ENCODE peak calls at places on chromosomes 12 and 14, in six cellular contexts. S is neural crest cell, K is left ventricle myocardium inferior, N is tibial artery, G is bronchial epithelial cell, A is GM12865. B is an unnamed sample.

GRCh38 chr12:107167756-107168155 is 74.4 kb upstream of the CRY1 start:
- DNase-seq in G (no peak), K (no peak), N (no peak), S (no peak), A (no peak), B (no peak)

GRCh38 chr12:45205165-45205825 is 10.6 kb upstream of the ANO6 start:
- DNase-seq in G (no peak), K (no peak), A (peak), N (no peak), S (no peak), B (no peak)

GRCh38 chr14:37565550-37565949 is 29.5 kb downstream of the FOXA1 start:
- DNase-seq in A (no peak), N (no peak), G (no peak), K (no peak), S (no peak), B (no peak)

GRCh38 chr14:20602583-20602982 is 11.4 kb upstream of the RNASE12 start:
- DNase-seq in K (no peak), G (no peak), S (no peak), A (no peak), N (no peak), B (no peak)

GRCh38 chr12:47943492-47944359 is 19.7 kb upstream of the TMEM106C start:
- DNase-seq in A (no peak), G (no peak), S (no peak), N (no peak), K (no peak), B (no peak)

GRCh38 chr14:36988568-36988967 is 183.8 kb downstream of the SLC25A21 start:
- DNase-seq in K (no peak), A (no peak), N (no peak), S (no peak), G (peak), B (peak)

GRCh38 chr12:100399095-100399494 is 42.2 kb downstream of the SLC17A8 start:
- DNase-seq in S (no peak), A (no peak), N (no peak), G (no peak), K (no peak), B (no peak)

GRCh38 chr12:42691991-42692557 is 102.5 kb upstream of the PRICKLE1 start:
- DNase-seq in S (no peak), A (no peak), G (no peak), K (no peak), N (no peak), B (no peak)

GRCh38 chr12:58206876-58207275 is 265.5 kb downstream of the ATP23 start:
- DNase-seq in K (no peak), N (no peak), G (no peak), S (no peak), A (no peak), B (no peak)

GRCh38 chr12:101325590-101325989 is 45.7 kb downstream of the UTP20 start:
- DNase-seq in S (no peak), K (no peak), G (no peak), N (no peak), A (no peak), B (no peak)

GRCh38 chr12:31651893-31652521 is 7.5 kb upstream of the ETFBKMT start:
- DNase-seq in A (no peak), K (no peak), G (no peak), N (no peak), S (no peak), B (no peak)

GRCh38 chr12:39329015-39329414 is 113.9 kb downstream of the KIF21A start:
- DNase-seq in N (no peak), A (no peak), S (no peak), K (no peak), G (peak), B (no peak)

GRCh38 chr12:22658214-22658613 is 33.2 kb downstream of the ETNK1 start:
- DNase-seq in K (no peak), G (peak), A (peak), S (no peak), N (no peak), B (peak)

GRCh38 chr14:76666746-76667145 is 94.5 kb upstream of the VASH1 start:
- DNase-seq in A (no peak), G (no peak), N (no peak), S (no peak), K (no peak), B (no peak)

DNA sequence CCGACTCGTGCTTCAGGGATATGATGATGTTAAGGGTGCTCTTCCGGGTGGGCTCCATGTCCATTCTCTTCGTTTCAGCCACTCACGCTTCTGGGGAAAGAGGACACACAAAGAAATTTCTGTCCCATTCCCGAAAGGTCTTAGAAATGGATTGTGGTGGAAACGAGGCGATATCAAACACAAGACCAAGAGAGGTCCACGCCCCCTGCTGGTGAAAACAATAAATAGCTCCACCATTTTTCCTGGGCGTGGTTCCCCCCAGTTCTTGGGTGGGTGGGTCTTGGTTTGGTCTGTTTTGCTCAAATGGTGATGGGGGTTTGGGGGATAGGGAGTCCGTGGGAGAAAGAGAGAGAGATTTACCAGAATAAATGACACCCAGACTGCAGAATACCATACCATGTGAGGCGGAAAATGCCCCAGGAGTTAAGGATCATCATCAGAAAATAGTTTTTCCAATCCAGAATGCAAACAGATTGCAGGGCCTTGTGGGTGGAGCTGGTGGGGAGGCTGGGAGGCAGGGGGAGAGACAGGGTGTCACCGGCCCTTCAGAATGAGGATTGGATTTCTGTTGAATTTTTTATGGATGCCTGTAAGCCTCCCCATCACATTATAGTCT is 55.6 kb downstream of the SRRM4 start:
- DNase-seq in N (no peak), K (no peak), A (peak), S (peak), G (no peak), B (no peak)
- TF ChIP-seq CTCF in N (peak), K (peak), A (peak), S (peak), G (peak), B (peak)

GRCh38 chr14:104293851-104294627 is 155.7 kb downstream of the KIF26A start:
- DNase-seq in S (no peak), A (no peak), N (peak), G (no peak), K (peak), B (no peak)
- TF ChIP-seq CTCF in S (peak), A (peak), N (no peak), G (no peak), K (no peak), B (peak)

DNA sequence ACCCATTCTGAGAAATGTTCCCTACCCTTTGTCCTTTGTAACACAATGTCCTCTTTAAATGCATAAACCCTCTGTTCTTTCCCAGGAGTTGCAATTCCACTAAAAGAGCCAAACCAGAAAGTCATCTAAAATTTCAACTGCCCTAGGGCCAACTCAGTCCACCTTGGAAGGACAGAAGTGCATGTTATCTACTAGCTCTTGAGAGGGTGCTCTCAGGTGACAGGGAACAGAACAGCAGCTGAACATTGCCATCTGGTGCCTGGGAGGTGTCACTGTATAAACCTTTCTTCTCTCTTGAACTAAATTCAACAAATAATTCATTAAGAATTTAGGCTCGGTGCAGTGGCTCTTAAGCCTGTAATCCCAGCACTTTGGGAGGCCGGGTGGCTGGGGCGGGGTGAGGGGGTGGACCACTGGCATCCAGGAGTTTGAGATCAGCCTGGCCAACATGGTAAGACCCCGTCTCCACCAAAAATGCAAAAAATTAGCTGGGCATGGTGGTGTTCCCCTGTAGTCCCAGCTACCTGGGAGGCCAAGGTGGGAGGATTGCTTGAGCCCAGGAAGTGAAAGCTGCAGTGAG is 10.3 kb upstream of the FERMT2 start:
- DNase-seq in S (no peak), N (peak), G (peak), K (peak), A (peak), B (peak)
- TF ChIP-seq CTCF in S (peak), N (peak), G (peak), K (peak), A (peak), B (peak)

GRCh38 chr12:26971963-26972362 is 33.7 kb downstream of the FGFR1OP2 start:
- DNase-seq in K (no peak), S (no peak), G (no peak), A (peak), N (no peak), B (no peak)
- TF ChIP-seq CTCF in K (no peak), S (no peak), G (no peak), A (no peak), N (no peak), B (no peak)

DNA sequence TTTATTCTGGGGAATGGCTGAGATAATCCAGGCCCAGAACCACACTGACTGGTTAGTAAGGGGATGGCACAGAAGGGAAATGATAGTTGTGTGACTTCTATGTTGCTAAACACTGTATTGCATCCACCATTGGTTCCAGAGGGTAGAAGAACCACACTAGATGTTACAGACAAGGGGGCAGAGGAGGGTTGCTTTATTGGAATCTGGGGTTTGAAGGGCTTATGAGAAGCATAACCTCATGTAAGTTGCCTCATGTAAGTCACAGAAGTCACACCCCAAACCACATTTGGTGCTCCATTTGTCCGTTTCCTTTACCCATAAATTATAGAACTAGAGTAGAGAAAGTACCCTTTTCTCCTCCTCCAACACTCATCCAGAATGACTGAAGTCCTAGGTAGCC is 5.5 kb upstream of the PSMA6 start:
- DNase-seq in N (no peak), S (no peak), A (peak), G (no peak), K (no peak), B (no peak)
- TF ChIP-seq CTCF in N (no peak), S (no peak), A (no peak), G (no peak), K (no peak), B (no peak)

GRCh38 chr12:15689751-15690191 is 99.4 kb downstream of the EPS8 start:
- DNase-seq in S (no peak), A (no peak), K (no peak), G (peak), N (no peak), B (no peak)
- TF ChIP-seq CTCF in S (no peak), A (no peak), K (no peak), G (no peak), N (no peak), B (no peak)

GRCh38 chr14:73312697-73313096 is 75.4 kb downstream of the PAPLN start:
- DNase-seq in A (no peak), S (no peak), N (no peak), G (no peak), K (no peak), B (no peak)

GRCh38 chr14:73311710-73312035 is 74.4 kb downstream of the PAPLN start:
- DNase-seq in N (no peak), G (no peak), A (no peak), K (no peak), S (no peak), B (no peak)

GRCh38 chr14:73307261-73307660 is 70.0 kb downstream of the PAPLN start:
- DNase-seq in K (no peak), N (no peak), S (no peak), A (no peak), G (no peak), B (no peak)
- TF ChIP-seq CTCF in K (no peak), N (no peak), S (no peak), A (no peak), G (no peak), B (no peak)

GRCh38 chr12:27523642-27524488 is at the start of gene PPFIBP1:
- DNase-seq in G (peak), K (peak), S (peak), N (peak), A (peak), B (peak)
- TF ChIP-seq CTCF in G (peak), K (peak), S (peak), N (peak), A (peak), B (peak)

GRCh38 chr12:11807453-11807852 is 158.0 kb downstream of the ETV6 start:
- DNase-seq in A (peak), N (no peak), G (peak), S (no peak), K (no peak), B (no peak)

GRCh38 chr12:11804130-11804529 is 154.7 kb downstream of the ETV6 start:
- DNase-seq in K (no peak), G (no peak), S (no peak), A (peak), N (no peak), B (no peak)

GRCh38 chr12:11805680-11806079 is 156.2 kb downstream of the ETV6 start:
- DNase-seq in A (no peak), G (peak), N (no peak), K (no peak), S (no peak), B (no peak)

GRCh38 chr12:11801643-11802042 is 152.2 kb downstream of the ETV6 start:
- DNase-seq in K (no peak), G (peak), S (no peak), A (no peak), N (no peak), B (no peak)

GRCh38 chr12:11805043-11805442 is 155.6 kb downstream of the ETV6 start:
- DNase-seq in A (no peak), S (no peak), N (no peak), G (no peak), K (no peak), B (no peak)
- TF ChIP-seq CTCF in A (no peak), S (peak), N (no peak), G (no peak), K (no peak), B (peak)

GRCh38 chr14:23058654-23059504 is 1.6 kb upstream of the CDH24 start:
- DNase-seq in G (no peak), K (no peak), A (no peak), S (no peak), N (no peak), B (no peak)

GRCh38 chr14:23063601-23064000 is 6.3 kb upstream of the CDH24 start:
- DNase-seq in G (no peak), N (no peak), K (no peak), S (no peak), A (no peak), B (no peak)

GRCh38 chr14:23060536-23061260 is 3.4 kb upstream of the CDH24 start:
- DNase-seq in N (no peak), G (no peak), A (no peak), S (no peak), K (no peak), B (no peak)

GRCh38 chr14:23057757-23058653 is 685 bp upstream of the CDH24 start:
- DNase-seq in G (peak), A (peak), S (peak), K (peak), N (peak), B (peak)

GRCh38 chr14:23061995-23062394 is 4.7 kb upstream of the CDH24 start:
- DNase-seq in A (no peak), G (peak), N (peak), S (no peak), K (no peak), B (peak)
- TF ChIP-seq CTCF in A (no peak), G (no peak), N (no peak), S (no peak), K (no peak), B (no peak)